ENCODE peak calls at places on chromosomes 4 and X, in five cellular contexts. A, P, Y, U and H are unnamed samples.
A peak's percentile ranks its signal among the peaks of the same experiment; 100 is the strongest.

GRCh38 chr4:76753814-76754213 is 144.1 kb downstream of the SOWAHB start:
- DNase-seq in Y (no peak), P (no peak), U (no peak), A (peak; percentile 91), H (peak; percentile 77)

GRCh38 chrX:78199851-78200250 is 60.4 kb upstream of the TAF9B start:
- DNase-seq in P (no peak), A (peak; percentile 26), U (no peak), Y (peak; percentile 31), H (peak; percentile 13)

GRCh38 chr4:101169044-101170014 is 178.0 kb downstream of the PPP3CA start:
- DNase-seq in U (no peak), P (peak; percentile 18), A (peak; percentile 70), Y (peak; percentile 83), H (peak; percentile 63)

GRCh38 chr4:20313237-20314030 is 61.7 kb downstream of the SLIT2 start:
- DNase-seq in P (no peak), A (no peak), U (no peak), Y (peak; percentile 21), H (no peak)

GRCh38 chrX:154046262-154046771 is 26.6 kb upstream of the IRAK1 start:
- DNase-seq in P (peak; percentile 43), U (peak; percentile 26), A (peak; percentile 83), Y (no peak), H (peak; percentile 96)

GRCh38 chrX:308821-309520 is 9.6 kb downstream of the GTPBP6 start:
- DNase-seq in U (no peak), P (no peak), Y (no peak), A (no peak), H (no peak)

GRCh38 chr4:38523524-38524448 is 140.2 kb upstream of the KLF3 start:
- DNase-seq in U (no peak), A (no peak), P (no peak), Y (no peak), H (no peak)

GRCh38 chrX:136209751-136210150 is 41.4 kb downstream of the MAP7D3 start:
- DNase-seq in U (no peak), P (no peak), A (no peak), Y (no peak), H (no peak)

GRCh38 chr4:81195475-81195874 is 19.5 kb downstream of the PRKG2 start:
- DNase-seq in Y (no peak), P (no peak), A (peak; percentile 79), U (no peak), H (no peak)

GRCh38 chr4:128516568-128516967 is 229.0 kb upstream of the PGRMC2 start:
- DNase-seq in Y (no peak), P (no peak), U (no peak), A (peak; percentile 78), H (peak; percentile 91)

GRCh38 chr4:55318135-55318534 is 27.9 kb upstream of the SRD5A3 start:
- DNase-seq in A (peak; percentile 56), P (peak; percentile 17), Y (no peak), U (no peak), H (peak; percentile 84)

GRCh38 chrX:3820170-3820569 is 106.7 kb upstream of the PRKX start:
- DNase-seq in U (no peak), Y (no peak), A (peak; percentile 78), P (no peak), H (peak; percentile 68)

GRCh38 chr4:181819951-181820350 is 423.3 kb upstream of the TENM3 start:
- DNase-seq in Y (no peak), A (no peak), P (no peak), U (no peak), H (peak; percentile 12)

GRCh38 chrX:48498374-48498809 is 10.4 kb upstream of the PORCN start:
- DNase-seq in P (no peak), A (peak; percentile 88), Y (no peak), U (no peak), H (peak; percentile 63)

GRCh38 chr4:22625301-22625700 is 67.4 kb upstream of the GBA3 start:
- DNase-seq in Y (peak; percentile 3), U (no peak), A (peak; percentile 3), P (no peak), H (no peak)

GRCh38 chr4:151184523-151185458 is 85.4 kb downstream of the RPS3A start:
- DNase-seq in U (no peak), A (peak; percentile 80), Y (peak; percentile 9), P (no peak), H (peak; percentile 71)

GRCh38 chrX:10555846-10556245 is 64.5 kb downstream of the MID1 start:
- DNase-seq in P (no peak), Y (no peak), A (no peak), U (no peak), H (no peak)

GRCh38 chrX:15511563-15511962 is 11.0 kb downstream of the BMX start:
- DNase-seq in Y (peak; percentile 31), A (no peak), P (no peak), U (no peak), H (no peak)

GRCh38 chr4:80307774-80308465 is 27.6 kb upstream of the CFAP299 start:
- DNase-seq in U (no peak), A (peak; percentile 86), Y (no peak), P (no peak), H (peak; percentile 69)

GRCh38 chr4:17760602-17761001 is 20.8 kb downstream of the FAM184B start:
- DNase-seq in A (no peak), Y (no peak), P (no peak), U (no peak), H (no peak)

GRCh38 chr4:105666693-105667092 is 41.8 kb downstream of the INTS12 start:
- DNase-seq in Y (no peak), P (no peak), U (peak; percentile 74), A (peak; percentile 46), H (peak; percentile 10)

GRCh38 chr4:84583871-84584373 is 995 bp downstream of the CDS1 start:
- DNase-seq in Y (no peak), A (peak; percentile 37), U (no peak), P (no peak), H (no peak)

GRCh38 chr4:184801781-184802180 is 24.0 kb downstream of the ACSL1 start:
- DNase-seq in A (peak; percentile 90), U (no peak), P (no peak), Y (no peak), H (peak; percentile 87)

GRCh38 chr4:184795214-184795844 is 30.4 kb downstream of the ACSL1 start:
- DNase-seq in U (no peak), A (no peak), Y (no peak), P (no peak), H (no peak)

GRCh38 chr4:184796906-184797305 is 28.9 kb downstream of the ACSL1 start:
- DNase-seq in A (no peak), P (no peak), U (no peak), Y (no peak), H (no peak)

GRCh38 chr4:184802203-184803015 is 23.4 kb downstream of the ACSL1 start:
- DNase-seq in P (peak; percentile 59), U (peak; percentile 32), A (peak; percentile 42), Y (no peak), H (peak; percentile 51)

GRCh38 chr4:184798504-184798903 is 27.3 kb downstream of the ACSL1 start:
- DNase-seq in U (no peak), A (no peak), Y (no peak), P (no peak), H (no peak)
- H3K4me3 ChIP-seq in U (no peak overlapping the region), A (no peak overlapping the region), Y (no peak overlapping the region), P (no peak overlapping the region), H (no peak overlapping the region)

GRCh38 chr4:87042221-87042620 is 107.4 kb downstream of the AFF1 start:
- DNase-seq in P (no peak), Y (no peak), U (no peak), A (no peak), H (no peak)
- H3K4me3 ChIP-seq in P (no peak overlapping the region), Y (no peak overlapping the region), U (no peak overlapping the region), A (no peak overlapping the region), H (no peak overlapping the region)

GRCh38 chr4:51932261-51932660 is 87.9 kb downstream of the LRRC66 start:
- DNase-seq in U (no peak), A (peak; percentile 45), P (no peak), Y (no peak), H (peak; percentile 91)
- H3K4me3 ChIP-seq in U (no peak overlapping the region), A (no peak overlapping the region), P (no peak overlapping the region), Y (no peak overlapping the region), H (no peak overlapping the region)

GRCh38 chr4:122831515-122832196 is 5.0 kb downstream of the FGF2 start:
- DNase-seq in A (peak; percentile 71), P (no peak), U (no peak), Y (no peak), H (peak; percentile 59)

GRCh38 chr4:122830392-122831095 is 3.9 kb downstream of the FGF2 start:
- DNase-seq in Y (no peak), P (peak; percentile 29), A (peak; percentile 41), U (no peak), H (peak; percentile 84)

GRCh38 chr4:122836941-122837340 is 10.3 kb downstream of the FGF2 start:
- DNase-seq in A (peak; percentile 81), U (no peak), Y (no peak), P (no peak), H (no peak)

GRCh38 chr4:122833999-122834398 is 7.4 kb downstream of the FGF2 start:
- DNase-seq in A (no peak), U (no peak), P (no peak), Y (no peak), H (no peak)

DNA sequence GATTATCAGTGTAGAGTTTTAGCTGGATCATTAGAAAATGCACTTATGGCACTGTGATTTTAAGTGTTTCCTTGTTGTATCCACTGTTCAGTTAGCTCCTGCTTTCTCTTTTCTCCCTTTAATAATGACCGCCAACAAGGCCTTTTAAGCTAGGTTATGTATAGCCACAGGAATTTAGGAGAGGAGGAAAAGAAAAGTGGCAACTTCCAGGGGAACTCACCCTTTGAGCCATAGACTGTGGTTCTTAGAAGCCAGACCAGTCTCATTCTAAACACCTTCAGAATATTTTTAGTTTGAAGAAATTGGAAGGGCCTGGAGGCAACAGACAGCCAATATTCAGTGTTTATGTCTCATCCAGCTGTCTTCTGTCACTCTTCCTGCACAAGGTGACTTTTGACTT is 6.1 kb downstream of the FGF2 start:
- DNase-seq in A (peak; percentile 38), P (no peak), U (no peak), Y (no peak), H (no peak)
- H3K4me3 ChIP-seq in A (peak overlapping the region; percentile 84), P (no peak overlapping the region), U (no peak overlapping the region), Y (no peak overlapping the region), H (peak overlapping the region; percentile 36)

DNA sequence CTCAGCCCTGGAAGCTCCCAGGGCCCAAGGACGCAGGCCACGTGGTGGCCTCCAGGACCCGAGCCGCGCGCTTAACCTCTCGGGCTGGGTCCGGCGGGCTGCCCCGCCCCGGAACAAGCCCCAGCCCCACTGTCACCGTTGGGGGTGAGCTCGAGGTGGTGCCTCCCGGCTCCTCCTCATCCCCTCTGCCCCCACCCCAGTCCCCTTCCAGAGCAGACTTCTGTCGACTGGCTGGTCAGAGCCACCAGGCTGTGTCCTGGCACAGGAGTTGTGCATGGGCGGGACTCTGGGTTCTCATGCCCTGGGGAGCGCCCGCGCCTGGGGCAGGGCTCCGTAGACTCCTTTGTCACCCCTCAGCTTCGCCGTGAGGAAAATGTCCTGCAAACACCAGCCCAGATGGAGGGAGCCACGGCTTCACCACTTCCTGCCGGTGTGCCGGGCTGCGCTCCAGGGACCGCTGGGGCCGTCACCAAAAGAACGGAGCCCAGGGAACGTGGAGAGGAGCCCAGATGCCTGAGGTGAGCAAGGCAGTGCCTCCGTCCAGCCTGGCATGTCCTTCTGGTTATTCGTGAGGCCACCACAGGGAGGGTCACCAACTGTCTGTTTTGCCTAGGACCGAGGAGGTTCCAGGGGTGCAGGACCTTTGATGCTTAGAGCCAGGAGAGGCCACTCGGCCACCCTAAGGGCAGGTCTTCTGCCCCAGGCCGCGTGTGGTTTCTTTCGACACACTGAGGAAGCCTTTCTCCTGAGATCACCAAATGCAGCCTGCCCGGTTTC is 7.1 kb upstream of the RGS12 start:
- DNase-seq in A (peak; percentile 88), P (no peak), U (no peak), Y (peak; percentile 56), H (peak; percentile 25)
- H3K4me3 ChIP-seq in A (no peak overlapping the region), P (no peak overlapping the region), U (no peak overlapping the region), Y (peak overlapping the region; percentile 64), H (no peak overlapping the region)